ENCODE peak calls at places on chromosome 21, in five cellular contexts. One of them, this sample, is unnamed.

GRCh38 chr21:37071561-37072238 is 1.2 kb downstream of the PIGP start:
- DNase-seq in substantia nigra: no peak
- DNase-seq in RWPE2: no peak
- DNase-seq in Panc1: no peak
- DNase-seq in NCI-H345: peak
- DNase-seq in this sample: no peak

GRCh38 chr21:44758781-44759627 is 42.6 kb downstream of the UBE2G2 start:
- DNase-seq in substantia nigra: no peak
- DNase-seq in RWPE2: peak
- DNase-seq in Panc1: no peak
- DNase-seq in NCI-H345: no peak
- DNase-seq in this sample: no peak

GRCh38 chr21:38859852-38860251 is 54.1 kb downstream of the ETS2 start:
- DNase-seq in substantia nigra: no peak
- DNase-seq in RWPE2: no peak
- DNase-seq in Panc1: no peak
- DNase-seq in NCI-H345: no peak
- DNase-seq in this sample: peak

GRCh38 chr21:42384184-42384583 is 11.7 kb downstream of the TMPRSS3 start:
- DNase-seq in substantia nigra: no peak
- DNase-seq in RWPE2: no peak
- DNase-seq in Panc1: no peak
- DNase-seq in NCI-H345: peak
- DNase-seq in this sample: no peak

GRCh38 chr21:29264721-29265120 is 34.0 kb upstream of the BACH1 start:
- DNase-seq in substantia nigra: no peak
- DNase-seq in RWPE2: no peak
- DNase-seq in Panc1: no peak
- DNase-seq in NCI-H345: no peak
- DNase-seq in this sample: no peak

GRCh38 chr21:42716074-42716473 is 62.7 kb downstream of the PDE9A start:
- DNase-seq in substantia nigra: no peak
- DNase-seq in RWPE2: no peak
- DNase-seq in Panc1: no peak
- DNase-seq in NCI-H345: no peak
- DNase-seq in this sample: no peak

GRCh38 chr21:33760641-33761103 is 118.4 kb downstream of the ITSN1 start:
- DNase-seq in substantia nigra: no peak
- DNase-seq in RWPE2: no peak
- DNase-seq in Panc1: no peak
- DNase-seq in NCI-H345: no peak
- DNase-seq in this sample: no peak

GRCh38 chr21:28337319-28337718 is 655.4 kb downstream of the LTN1 start:
- DNase-seq in substantia nigra: no peak
- DNase-seq in RWPE2: no peak
- DNase-seq in Panc1: no peak
- DNase-seq in NCI-H345: peak
- DNase-seq in this sample: no peak

GRCh38 chr21:30408782-30409494 is 13.1 kb downstream of the KRTAP13-1 start:
- DNase-seq in substantia nigra: no peak
- DNase-seq in RWPE2: peak
- DNase-seq in Panc1: no peak
- DNase-seq in NCI-H345: peak
- DNase-seq in this sample: no peak

GRCh38 chr21:39715804-39716397 is 29.1 kb upstream of the IGSF5 start:
- DNase-seq in substantia nigra: no peak
- DNase-seq in RWPE2: no peak
- DNase-seq in Panc1: no peak
- DNase-seq in NCI-H345: peak
- DNase-seq in this sample: no peak

GRCh38 chr21:39079617-39080016 is 103.6 kb downstream of the PSMG1 start:
- DNase-seq in substantia nigra: peak
- DNase-seq in RWPE2: no peak
- DNase-seq in Panc1: no peak
- DNase-seq in NCI-H345: no peak
- DNase-seq in this sample: no peak

GRCh38 chr21:45357436-45358260 is 47.3 kb upstream of the COL18A1 start:
- DNase-seq in substantia nigra: no peak
- DNase-seq in RWPE2: no peak
- DNase-seq in Panc1: no peak
- DNase-seq in NCI-H345: no peak
- DNase-seq in this sample: no peak

GRCh38 chr21:18548249-18548648 is 144.7 kb upstream of the TMPRSS15 start:
- DNase-seq in substantia nigra: no peak
- DNase-seq in RWPE2: no peak
- DNase-seq in Panc1: no peak
- DNase-seq in NCI-H345: no peak
- DNase-seq in this sample: no peak

GRCh38 chr21:36135391-36136094 is 664 bp downstream of the CBR3 start:
- DNase-seq in substantia nigra: peak
- DNase-seq in RWPE2: peak
- DNase-seq in Panc1: no peak
- DNase-seq in NCI-H345: peak
- DNase-seq in this sample: peak

GRCh38 chr21:15130751-15131150 is 66.0 kb upstream of the NRIP1 start:
- DNase-seq in substantia nigra: no peak
- DNase-seq in RWPE2: no peak
- DNase-seq in Panc1: no peak
- DNase-seq in NCI-H345: no peak
- DNase-seq in this sample: no peak

GRCh38 chr21:41071410-41071809 is 96.5 kb upstream of the BACE2 start:
- DNase-seq in substantia nigra: no peak
- DNase-seq in RWPE2: no peak
- DNase-seq in Panc1: no peak
- DNase-seq in NCI-H345: peak
- DNase-seq in this sample: no peak

GRCh38 chr21:45010096-45010495 is 64.3 kb upstream of the ADARB1 start:
- DNase-seq in substantia nigra: no peak
- DNase-seq in RWPE2: no peak
- DNase-seq in Panc1: no peak
- DNase-seq in NCI-H345: no peak
- DNase-seq in this sample: no peak

GRCh38 chr21:32929633-32930038 is 96.1 kb upstream of the OLIG2 start:
- DNase-seq in substantia nigra: no peak
- DNase-seq in RWPE2: no peak
- DNase-seq in Panc1: no peak
- DNase-seq in NCI-H345: no peak
- DNase-seq in this sample: no peak

GRCh38 chr21:34892196-34892595 is 156.9 kb downstream of the RUNX1 start:
- DNase-seq in substantia nigra: no peak
- DNase-seq in RWPE2: no peak
- DNase-seq in Panc1: no peak
- DNase-seq in NCI-H345: no peak
- DNase-seq in this sample: no peak